ENCODE peak calls at places on chromosomes 7 and 10, in five cellular contexts. O is hepatocyte, T is AG09309, H is H54, P is GDM1. X is an unnamed sample.

GRCh38 chr10:71856619-71857018 is 5.6 kb upstream of the PSAP start:
- DNase-seq in O (no peak), T (no peak), H (no peak), P (no peak), X (no peak)

GRCh38 chr10:110629680-110630191 is 14.4 kb upstream of the RBM20 start:
- DNase-seq in O (peak), T (no peak), H (no peak), P (no peak), X (peak)

GRCh38 chr10:113047605-113047962 is 97.5 kb downstream of the TCF7L2 start:
- DNase-seq in O (no peak), T (no peak), H (no peak), P (no peak), X (no peak)

GRCh38 chr7:135803143-135803542 is 54.5 kb upstream of the FAM180A start:
- DNase-seq in O (no peak), T (no peak), H (no peak), P (no peak), X (no peak)

GRCh38 chr10:4240641-4241197 is 455.7 kb upstream of the KLF6 start:
- DNase-seq in O (no peak), T (peak), H (no peak), P (no peak), X (peak)

GRCh38 chr10:54234832-54235231 is 566.2 kb downstream of the PCDH15 start:
- DNase-seq in O (no peak), T (no peak), H (no peak), P (no peak), X (no peak)

GRCh38 chr7:16636533-16637173 is 8.9 kb downstream of the ANKMY2 start:
- DNase-seq in O (no peak), T (peak), H (no peak), P (no peak), X (no peak)

GRCh38 chr10:3068201-3068967 is 1.0 kb downstream of the PFKP start:
- DNase-seq in O (peak), T (no peak), H (peak), P (peak), X (peak)

GRCh38 chr7:81514546-81514945 is 255.3 kb downstream of the HGF start:
- DNase-seq in O (no peak), T (no peak), H (no peak), P (no peak), X (no peak)

GRCh38 chr7:19030280-19030679 is 87.2 kb downstream of the TWIST1 start:
- DNase-seq in O (peak), T (peak), H (no peak), P (no peak), X (no peak)

GRCh38 chr10:73771722-73772279 is 10.0 kb upstream of the CHCHD1 start:
- DNase-seq in O (peak), T (no peak), H (no peak), P (no peak), X (peak)

GRCh38 chr7:135275971-135276580 is 42.4 kb downstream of the STRA8 start:
- DNase-seq in O (no peak), T (no peak), H (no peak), P (no peak), X (no peak)

GRCh38 chr7:47470567-47471357 is 111.1 kb downstream of the TNS3 start:
- DNase-seq in O (peak), T (no peak), H (no peak), P (no peak), X (no peak)

GRCh38 chr7:143188994-143189393 is 5.8 kb downstream of the TAS2R39 start:
- DNase-seq in O (no peak), T (no peak), H (no peak), P (no peak), X (no peak)

GRCh38 chr10:119241066-119241465 is 33.7 kb downstream of the GRK5 start:
- DNase-seq in O (no peak), T (no peak), H (no peak), P (no peak), X (no peak)

X was measured in SJSA1.